ENCODE peak calls at places on chromosomes 7 and 10, in nine cellular contexts. U, N, W, F, H, X, V, Q and E are unnamed samples.
A peak's percentile ranks its signal among the peaks of the same experiment; 100 is the strongest.

GRCh38 chr10:126247454-126247975 is 140.8 kb downstream of the ADAM12 start:
- DNase-seq in U (no peak), N (peak; percentile 97), W (no peak), F (peak; percentile 96), H (no peak), X (no peak), V (peak; percentile 95), Q (peak; percentile 99), E (peak; percentile 93)

GRCh38 chr7:130065500-130066152 is 4.7 kb upstream of the KLHDC10 start:
- DNase-seq in U (no peak), N (no peak), W (no peak), F (no peak), H (no peak), X (no peak), V (no peak), Q (no peak), E (no peak)

GRCh38 chr10:114053946-114054345 is 10.3 kb downstream of the ADRB1 start:
- DNase-seq in U (no peak), N (no peak), W (no peak), F (no peak), H (no peak), X (no peak), V (no peak), Q (peak; percentile 32), E (no peak)

GRCh38 chr7:18778594-18778993 is 283.0 kb downstream of the HDAC9 start:
- DNase-seq in U (no peak), N (peak; percentile 47), W (no peak), F (no peak), H (no peak), X (no peak), V (no peak), Q (peak; percentile 70), E (no peak)

GRCh38 chr10:33331020-33331557 is 3.4 kb downstream of the NRP1 start:
- DNase-seq in U (no peak), N (no peak), W (no peak), F (no peak), H (no peak), X (no peak), V (no peak), Q (no peak), E (no peak)

GRCh38 chr7:107394831-107395230 is 75.0 kb upstream of the GPR22 start:
- DNase-seq in U (no peak), N (no peak), W (no peak), F (no peak), H (no peak), X (no peak), V (no peak), Q (peak; percentile 41), E (no peak)

GRCh38 chr10:120600871-120601644 is 144.0 kb downstream of the PLPP4 start:
- DNase-seq in U (no peak), N (peak; percentile 88), W (no peak), F (no peak), H (no peak), X (no peak), V (peak; percentile 4), Q (no peak), E (no peak)

GRCh38 chr10:38054361-38054797 is 39.8 kb upstream of the ZNF37A start:
- DNase-seq in U (no peak), N (no peak), W (no peak), F (peak; percentile 94), H (no peak), X (no peak), V (peak; percentile 88), Q (peak; percentile 76), E (peak; percentile 78)

GRCh38 chr10:87842220-87842641 is 21.1 kb downstream of the KLLN start:
- DNase-seq in U (no peak), N (peak; percentile 85), W (no peak), F (peak; percentile 98), H (no peak), X (no peak), V (peak; percentile 97), Q (no peak), E (peak; percentile 97)